ENCODE peak calls at places on chromosomes 7 and 10, in ten cellular contexts. V is CD4-positive, CD25-positive, alpha-beta regulatory T cell; A is HT-29; M is M059J; O is hepatocyte; J is activated CD4-positive, CD25-positive, alpha-beta regulatory T cell; G is RCC 7860; C is skeletal muscle cell; X is thoracic aorta; N is activated CD4-positive, alpha-beta T cell treated with anti-CD3 and anti-CD28 coated beads for 24 hours. I is an unnamed sample.

GRCh38 chr7:100983451-100984187 is 14.3 kb downstream of the MUC12 start:
- DNase-seq in V (no peak), A (peak), M (peak), O (peak), J (no peak), G (peak), C (peak), X (no peak), N (no peak), I (peak)

GRCh38 chr7:26612742-26613141 is 251.6 kb downstream of the SKAP2 start:
- DNase-seq in V (no peak), A (no peak), M (no peak), O (no peak), J (no peak), G (no peak), C (no peak), X (no peak), N (no peak), I (no peak)

GRCh38 chr10:84178387-84178697 is 4.7 kb downstream of the GPR15LG start:
- DNase-seq in V (no peak), A (no peak), M (no peak), O (no peak), J (no peak), G (no peak), C (no peak), X (no peak), N (no peak), I (peak)

GRCh38 chr7:23235688-23236280 is 10.8 kb upstream of the GPNMB start:
- DNase-seq in V (no peak), A (peak), M (peak), O (no peak), J (no peak), G (no peak), C (peak), X (no peak), N (no peak), I (peak)

GRCh38 chr7:5234852-5235831 is 45.1 kb downstream of the WIPI2 start:
- DNase-seq in V (no peak), A (peak), M (peak), O (peak), J (no peak), G (peak), C (no peak), X (no peak), N (no peak), I (peak)

GRCh38 chr10:58741673-58742072 is 229.0 kb downstream of the BICC1 start:
- DNase-seq in V (no peak), A (no peak), M (no peak), O (no peak), J (no peak), G (no peak), C (no peak), X (no peak), N (no peak), I (no peak)

GRCh38 chr10:28201666-28202400 is 101.0 kb downstream of the MPP7 start:
- DNase-seq in V (no peak), A (no peak), M (peak), O (no peak), J (no peak), G (no peak), C (no peak), X (no peak), N (no peak), I (no peak)

GRCh38 chr7:98240961-98241673 is 10.9 kb downstream of the TECPR1 start:
- DNase-seq in V (no peak), A (peak), M (peak), O (peak), J (no peak), G (no peak), C (no peak), X (no peak), N (no peak), I (peak)

GRCh38 chr10:119219747-119220320 is 12.5 kb downstream of the GRK5 start:
- DNase-seq in V (no peak), A (no peak), M (no peak), O (no peak), J (no peak), G (no peak), C (no peak), X (no peak), N (no peak), I (no peak)

GRCh38 chr10:6035926-6036575 is 26.1 kb downstream of the IL2RA start:
- DNase-seq in V (no peak), A (no peak), M (no peak), O (no peak), J (no peak), G (no peak), C (no peak), X (no peak), N (no peak), I (no peak)

GRCh38 chr10:104005172-104005863 is 38.4 kb downstream of the SLK start:
- DNase-seq in V (no peak), A (no peak), M (no peak), O (no peak), J (no peak), G (no peak), C (no peak), X (no peak), N (no peak), I (no peak)

GRCh38 chr7:115840702-115841101 is 189.9 kb downstream of the TFEC start:
- DNase-seq in V (no peak), A (no peak), M (no peak), O (peak), J (no peak), G (no peak), C (no peak), X (no peak), N (no peak), I (peak)

GRCh38 chr7:74344128-74344496 is 54.9 kb downstream of the CLIP2 start:
- DNase-seq in V (no peak), A (no peak), M (peak), O (no peak), J (no peak), G (peak), C (no peak), X (no peak), N (no peak), I (no peak)

GRCh38 chr10:109977382-109977806 is 30.4 kb upstream of the ADD3 start:
- DNase-seq in V (no peak), A (peak), M (peak), O (peak), J (no peak), G (no peak), C (no peak), X (peak), N (no peak), I (no peak)

GRCh38 chr10:68251625-68252275 is 19.8 kb upstream of the ATOH7 start:
- DNase-seq in V (no peak), A (no peak), M (no peak), O (no peak), J (no peak), G (no peak), C (no peak), X (no peak), N (no peak), I (no peak)

GRCh38 chr7:21550821-21551531 is 8.1 kb downstream of the DNAH11 start:
- DNase-seq in V (no peak), A (peak), M (no peak), O (peak), J (no peak), G (no peak), C (no peak), X (no peak), N (no peak), I (peak)

GRCh38 chr10:112775892-112776679 is 174.0 kb upstream of the TCF7L2 start:
- DNase-seq in V (no peak), A (peak), M (no peak), O (no peak), J (no peak), G (no peak), C (no peak), X (no peak), N (no peak), I (no peak)

GRCh38 chr10:95264227-95265051 is 26.4 kb downstream of the PDLIM1 start:
- DNase-seq in V (no peak), A (peak), M (peak), O (no peak), J (no peak), G (no peak), C (no peak), X (no peak), N (no peak), I (peak)

GRCh38 chr7:159056722-159057121 is 87.9 kb downstream of the VIPR2 start:
- DNase-seq in V (no peak), A (peak), M (no peak), O (no peak), J (no peak), G (no peak), C (no peak), X (no peak), N (no peak), I (no peak)

GRCh38 chr7:148672041-148672440 is 26.7 kb upstream of the CUL1 start:
- DNase-seq in V (peak), A (no peak), M (no peak), O (no peak), J (no peak), G (no peak), C (no peak), X (no peak), N (no peak), I (peak)

GRCh38 chr10:7950981-7951847 is 103.3 kb upstream of the GATA3 start:
- DNase-seq in V (no peak), A (no peak), M (peak), O (no peak), J (no peak), G (no peak), C (no peak), X (no peak), N (no peak), I (no peak)

GRCh38 chr10:1156921-1157614 is 100.9 kb downstream of the WDR37 start:
- DNase-seq in V (no peak), A (no peak), M (no peak), O (no peak), J (no peak), G (no peak), C (no peak), X (no peak), N (no peak), I (no peak)

GRCh38 chr10:96642973-96643372 is 56.2 kb upstream of the TM9SF3 start:
- DNase-seq in V (peak), A (peak), M (peak), O (peak), J (peak), G (peak), C (no peak), X (peak), N (peak), I (peak)

GRCh38 chr10:18104223-18104872 is 35.9 kb upstream of the CACNB2 start:
- DNase-seq in V (peak), A (peak), M (peak), O (peak), J (no peak), G (peak), C (no peak), X (peak), N (peak), I (peak)

GRCh38 chr7:29282819-29283414 is 88.3 kb downstream of the CHN2 start:
- DNase-seq in V (no peak), A (no peak), M (no peak), O (no peak), J (no peak), G (no peak), C (no peak), X (no peak), N (no peak), I (no peak)

GRCh38 chr7:117777335-117778150 is 95.7 kb downstream of the CTTNBP2 start:
- DNase-seq in V (no peak), A (no peak), M (no peak), O (no peak), J (no peak), G (peak), C (no peak), X (no peak), N (no peak), I (peak)

GRCh38 chr7:100017300-100017699 is 1.9 kb downstream of the ZKSCAN1 start:
- DNase-seq in V (no peak), A (no peak), M (no peak), O (peak), J (no peak), G (no peak), C (no peak), X (no peak), N (no peak), I (no peak)

GRCh38 chr10:51405580-51406367 is 293.6 kb downstream of the CSTF2T start:
- DNase-seq in V (no peak), A (no peak), M (peak), O (no peak), J (no peak), G (no peak), C (peak), X (no peak), N (no peak), I (peak)

GRCh38 chr7:23347682-23348180 is 48.6 kb downstream of the MALSU1 start:
- DNase-seq in V (peak), A (no peak), M (peak), O (no peak), J (no peak), G (peak), C (peak), X (no peak), N (no peak), I (peak)

GRCh38 chr10:94496010-94496409 is 49.6 kb upstream of the HELLS start:
- DNase-seq in V (no peak), A (no peak), M (no peak), O (no peak), J (no peak), G (no peak), C (no peak), X (no peak), N (no peak), I (no peak)

GRCh38 chr7:20220824-20221547 is 3.8 kb upstream of the MACC1 start:
- DNase-seq in V (no peak), A (peak), M (peak), O (no peak), J (no peak), G (peak), C (peak), X (no peak), N (no peak), I (peak)

GRCh38 chr7:17299477-17299991 is 1.1 kb downstream of the AHR start:
- DNase-seq in V (peak), A (peak), M (peak), O (peak), J (no peak), G (peak), C (no peak), X (no peak), N (no peak), I (peak)

GRCh38 chr10:100714566-100714950 is 30.8 kb upstream of the PAX2 start:
- DNase-seq in V (no peak), A (no peak), M (no peak), O (no peak), J (no peak), G (no peak), C (no peak), X (no peak), N (no peak), I (no peak)

I was measured in epithelial cell of esophagus.